ENCODE peak calls at places on chromosomes 4 and X, in six cellular contexts. One of them, this sample, is unnamed.

GRCh38 chr4:186204103-186204559 is 12.8 kb downstream of the CYP4V2 start:
- DNase-seq in HepG2: no peak
- DNase-seq in H1: no peak
- DNase-seq in K562: peak
- DNase-seq in SK-N-SH: peak
- DNase-seq in GM12878: no peak
- DNase-seq in this sample: no peak

GRCh38 chr4:187598246-187598645 is 397.3 kb upstream of the ZFP42 start:
- DNase-seq in HepG2: no peak
- DNase-seq in H1: no peak
- DNase-seq in K562: no peak
- DNase-seq in SK-N-SH: no peak
- DNase-seq in GM12878: no peak
- DNase-seq in this sample: no peak

GRCh38 chrX:111634823-111635410 is 46.1 kb upstream of the ALG13 start:
- DNase-seq in HepG2: no peak
- DNase-seq in H1: no peak
- DNase-seq in K562: no peak
- DNase-seq in SK-N-SH: no peak
- DNase-seq in GM12878: no peak
- DNase-seq in this sample: no peak

GRCh38 chr4:82957045-82957444 is 53.6 kb downstream of the LIN54 start:
- DNase-seq in HepG2: no peak
- DNase-seq in H1: no peak
- DNase-seq in K562: no peak
- DNase-seq in SK-N-SH: no peak
- DNase-seq in GM12878: no peak
- DNase-seq in this sample: no peak

GRCh38 chr4:91170756-91171155 is 1043.6 kb downstream of the CCSER1 start:
- DNase-seq in HepG2: no peak
- DNase-seq in H1: no peak
- DNase-seq in K562: no peak
- DNase-seq in SK-N-SH: peak
- DNase-seq in GM12878: no peak
- DNase-seq in this sample: no peak

GRCh38 chr4:20254517-20255250 is 3.0 kb downstream of the SLIT2 start:
- DNase-seq in HepG2: no peak
- DNase-seq in H1: no peak
- DNase-seq in K562: no peak
- DNase-seq in SK-N-SH: peak
- DNase-seq in GM12878: no peak
- DNase-seq in this sample: no peak

GRCh38 chr4:144583658-144584057 is 62.3 kb upstream of the HHIP start:
- DNase-seq in HepG2: no peak
- DNase-seq in H1: no peak
- DNase-seq in K562: no peak
- DNase-seq in SK-N-SH: no peak
- DNase-seq in GM12878: no peak
- DNase-seq in this sample: no peak

GRCh38 chr4:169810325-169811323 is 52.9 kb upstream of the HPF1 start:
- DNase-seq in HepG2: peak
- DNase-seq in H1: no peak
- DNase-seq in K562: peak
- DNase-seq in SK-N-SH: peak
- DNase-seq in GM12878: peak
- DNase-seq in this sample: peak

GRCh38 chrX:113212052-113212451 is 371.4 kb upstream of the AMOT start:
- DNase-seq in HepG2: no peak
- DNase-seq in H1: no peak
- DNase-seq in K562: no peak
- DNase-seq in SK-N-SH: no peak
- DNase-seq in GM12878: no peak
- DNase-seq in this sample: no peak

GRCh38 chr4:183407635-183408463 is 36.6 kb upstream of the CDKN2AIP start:
- DNase-seq in HepG2: no peak
- DNase-seq in H1: no peak
- DNase-seq in K562: no peak
- DNase-seq in SK-N-SH: no peak
- DNase-seq in GM12878: no peak
- DNase-seq in this sample: no peak

DNA sequence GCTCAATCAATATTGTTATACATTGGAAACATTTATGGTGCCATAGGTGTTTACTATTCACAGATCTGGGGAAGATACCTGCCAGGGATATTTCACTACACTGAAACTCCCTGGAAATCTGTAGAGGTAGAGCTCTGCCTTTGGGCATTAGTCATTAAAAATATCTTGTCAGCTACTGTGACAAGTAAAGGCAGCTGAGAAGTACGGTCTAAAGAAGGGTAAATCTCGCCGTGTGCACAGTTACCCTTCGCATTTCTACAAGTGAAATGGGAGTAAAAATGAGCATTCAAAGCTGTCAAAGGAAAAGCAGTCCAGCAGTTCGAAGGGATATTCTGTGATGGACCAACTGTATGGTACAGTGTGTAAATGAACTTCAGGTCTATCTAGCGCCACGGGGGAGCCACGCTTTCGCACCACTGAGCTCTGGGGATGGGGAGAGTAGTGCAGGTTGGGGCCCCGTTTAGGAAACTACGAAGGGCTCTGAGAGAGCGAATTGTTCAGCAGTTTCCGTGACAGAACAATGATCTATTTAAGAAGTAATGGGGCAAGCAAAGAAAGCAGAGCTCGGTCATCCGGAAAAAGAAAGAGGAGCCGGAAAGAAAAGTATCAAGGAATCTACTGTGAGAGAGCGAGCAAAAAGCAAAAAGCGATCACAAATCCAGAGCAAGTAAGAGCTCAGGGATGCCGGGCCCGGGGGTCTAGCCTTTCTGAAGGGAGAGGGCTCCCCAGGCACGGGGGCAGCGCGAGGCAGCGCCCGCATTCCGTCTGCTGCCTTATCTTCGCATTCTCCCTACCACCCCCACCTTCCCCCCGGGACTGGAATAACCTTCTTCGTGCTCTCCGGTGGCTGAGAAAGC is 646 bp downstream of the TIGD4 start:
- DNase-seq in HepG2: peak
- DNase-seq in H1: no peak
- DNase-seq in K562: peak
- DNase-seq in SK-N-SH: peak
- DNase-seq in GM12878: no peak
- DNase-seq in this sample: no peak
- TF ChIP-seq GABPA in HepG2: no peak
- TF ChIP-seq GABPA in H1: no peak
- TF ChIP-seq GABPA in K562: no peak
- TF ChIP-seq GABPA in SK-N-SH: no peak
- TF ChIP-seq GABPA in GM12878: no peak
- TF ChIP-seq GABPA in this sample: no peak

DNA sequence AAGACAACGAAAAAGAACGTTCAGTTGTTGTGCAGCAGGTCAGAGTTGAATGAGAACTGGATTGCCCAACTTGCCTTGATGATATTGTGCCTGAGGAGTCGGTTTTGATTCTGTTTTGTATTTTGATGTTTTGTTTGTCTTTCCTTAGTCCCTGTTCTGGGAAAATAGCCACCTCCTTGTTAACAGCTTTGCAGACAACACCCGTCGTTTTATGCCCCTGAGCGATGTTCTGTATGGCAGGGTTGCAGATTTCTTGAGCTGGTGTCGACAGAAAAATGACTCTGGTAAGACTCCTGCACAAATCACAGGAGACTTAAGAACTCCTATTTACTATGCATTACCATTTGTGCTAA is 4.5 kb downstream of the BST1 start:
- DNase-seq in HepG2: no peak
- DNase-seq in H1: no peak
- DNase-seq in K562: no peak
- DNase-seq in SK-N-SH: no peak
- DNase-seq in GM12878: no peak
- DNase-seq in this sample: no peak
- TF ChIP-seq GABPA in HepG2: no peak
- TF ChIP-seq GABPA in H1: no peak
- TF ChIP-seq GABPA in K562: no peak
- TF ChIP-seq GABPA in SK-N-SH: no peak
- TF ChIP-seq GABPA in GM12878: no peak
- TF ChIP-seq GABPA in this sample: no peak

GRCh38 chr4:60201052-60201673 is 999.0 kb upstream of the ADGRL3 start:
- DNase-seq in HepG2: peak
- DNase-seq in H1: peak
- DNase-seq in K562: peak
- DNase-seq in SK-N-SH: peak
- DNase-seq in GM12878: no peak
- DNase-seq in this sample: peak
- TF ChIP-seq GABPA in HepG2: no peak
- TF ChIP-seq GABPA in H1: no peak
- TF ChIP-seq GABPA in K562: no peak
- TF ChIP-seq GABPA in SK-N-SH: no peak
- TF ChIP-seq GABPA in GM12878: no peak
- TF ChIP-seq GABPA in this sample: no peak

GRCh38 chr4:140719022-140719421 is 37.2 kb downstream of the TBC1D9 start:
- DNase-seq in HepG2: no peak
- DNase-seq in H1: no peak
- DNase-seq in K562: no peak
- DNase-seq in SK-N-SH: no peak
- DNase-seq in GM12878: no peak
- DNase-seq in this sample: no peak
- TF ChIP-seq GABPA in HepG2: no peak
- TF ChIP-seq GABPA in H1: no peak
- TF ChIP-seq GABPA in K562: no peak
- TF ChIP-seq GABPA in SK-N-SH: no peak
- TF ChIP-seq GABPA in GM12878: no peak
- TF ChIP-seq GABPA in this sample: no peak

GRCh38 chr4:73944061-73944875 is 37.6 kb downstream of the PF4 start:
- DNase-seq in HepG2: no peak
- DNase-seq in H1: peak
- DNase-seq in K562: peak
- DNase-seq in SK-N-SH: peak
- DNase-seq in GM12878: no peak
- DNase-seq in this sample: no peak
- TF ChIP-seq GABPA in HepG2: no peak
- TF ChIP-seq GABPA in H1: no peak
- TF ChIP-seq GABPA in K562: no peak
- TF ChIP-seq GABPA in SK-N-SH: no peak
- TF ChIP-seq GABPA in GM12878: no peak
- TF ChIP-seq GABPA in this sample: no peak

DNA sequence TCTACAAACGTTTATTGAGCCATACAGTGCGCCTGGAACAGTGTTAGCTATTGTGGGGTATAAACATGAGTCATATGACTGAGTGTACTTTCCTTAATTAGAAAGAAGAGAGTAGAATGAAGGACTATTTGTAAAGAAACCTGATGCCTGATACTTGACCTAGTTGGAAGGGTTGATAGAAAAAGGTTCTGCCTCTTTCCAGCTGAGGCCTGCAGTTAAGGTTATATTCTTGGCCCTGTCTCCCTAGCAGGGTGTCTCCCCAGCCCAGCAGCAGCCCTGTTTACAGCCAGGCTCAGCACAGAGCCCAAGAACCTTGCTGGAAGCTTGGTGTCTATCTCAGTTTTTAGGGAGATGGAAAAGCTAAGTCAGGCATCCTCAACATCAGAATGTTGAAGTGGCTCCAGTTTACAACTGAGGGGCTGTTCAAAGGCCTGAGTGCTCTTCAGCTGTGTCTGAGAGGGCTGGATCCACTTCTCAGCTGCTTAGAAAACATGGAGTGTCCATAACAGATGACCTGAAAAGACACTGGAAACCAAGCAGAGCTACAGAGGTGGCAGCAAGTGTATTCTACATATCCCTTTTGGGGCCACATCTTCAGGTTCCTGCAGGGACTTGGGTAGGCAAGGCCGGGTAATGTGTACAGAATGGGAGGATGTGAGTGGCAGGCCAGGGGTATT is 21.6 kb downstream of the NYX start:
- DNase-seq in HepG2: no peak
- DNase-seq in H1: no peak
- DNase-seq in K562: no peak
- DNase-seq in SK-N-SH: no peak
- DNase-seq in GM12878: no peak
- DNase-seq in this sample: no peak
- TF ChIP-seq GABPA in HepG2: no peak
- TF ChIP-seq GABPA in H1: no peak
- TF ChIP-seq GABPA in K562: no peak
- TF ChIP-seq GABPA in SK-N-SH: no peak
- TF ChIP-seq GABPA in GM12878: no peak
- TF ChIP-seq GABPA in this sample: no peak

This sample was measured in HL-60.